ENCODE peak calls at places on chromosomes 16 and 17, in eight cellular contexts. One of them, this sample, is unnamed. For H3K4me1, the result is how much of the 10 kb centered on the place peaks cover.

GRCh38 chr16:30523768-30524574 is 2.4 kb downstream of the ZNF768 start:
- DNase-seq in Caco-2: no peak
- DNase-seq in pancreas: no peak
- DNase-seq in CD8-positive, alpha-beta memory T cell: no peak
- DNase-seq in ovary: peak
- DNase-seq in left ventricle myocardium inferior: peak
- DNase-seq in tibial artery: no peak
- DNase-seq in IMR-90: no peak
- DNase-seq in this sample: no peak

GRCh38 chr16:49698416-49698815 is 157.5 kb downstream of the ZNF423 start:
- DNase-seq in Caco-2: no peak
- DNase-seq in pancreas: no peak
- DNase-seq in CD8-positive, alpha-beta memory T cell: no peak
- DNase-seq in ovary: peak
- DNase-seq in left ventricle myocardium inferior: peak
- DNase-seq in tibial artery: peak
- DNase-seq in IMR-90: no peak
- DNase-seq in this sample: no peak

GRCh38 chr17:43226393-43226792 is 2.0 kb downstream of the CCDC200 start:
- DNase-seq in Caco-2: peak
- DNase-seq in pancreas: no peak
- DNase-seq in CD8-positive, alpha-beta memory T cell: no peak
- DNase-seq in ovary: no peak
- DNase-seq in left ventricle myocardium inferior: no peak
- DNase-seq in tibial artery: no peak
- DNase-seq in IMR-90: no peak
- DNase-seq in this sample: no peak

GRCh38 chr16:3051009-3051408 is 4.6 kb downstream of the MMP25 start:
- DNase-seq in Caco-2: no peak
- DNase-seq in pancreas: no peak
- DNase-seq in CD8-positive, alpha-beta memory T cell: no peak
- DNase-seq in ovary: no peak
- DNase-seq in left ventricle myocardium inferior: no peak
- DNase-seq in tibial artery: no peak
- DNase-seq in IMR-90: no peak
- DNase-seq in this sample: no peak

GRCh38 chr17:80254396-80255241 is 6.0 kb upstream of the RNF213 start:
- DNase-seq in Caco-2: peak
- DNase-seq in pancreas: peak
- DNase-seq in CD8-positive, alpha-beta memory T cell: no peak
- DNase-seq in ovary: no peak
- DNase-seq in left ventricle myocardium inferior: no peak
- DNase-seq in tibial artery: no peak
- DNase-seq in IMR-90: peak
- DNase-seq in this sample: peak

GRCh38 chr16:7946142-7946541 is 613.5 kb downstream of the RBFOX1 start:
- DNase-seq in Caco-2: no peak
- DNase-seq in pancreas: no peak
- DNase-seq in CD8-positive, alpha-beta memory T cell: no peak
- DNase-seq in ovary: no peak
- DNase-seq in left ventricle myocardium inferior: no peak
- DNase-seq in tibial artery: no peak
- DNase-seq in IMR-90: no peak
- DNase-seq in this sample: peak

GRCh38 chr16:52492789-52493357 is 54.1 kb downstream of the TOX3 start:
- DNase-seq in Caco-2: no peak
- DNase-seq in pancreas: peak
- DNase-seq in CD8-positive, alpha-beta memory T cell: no peak
- DNase-seq in ovary: no peak
- DNase-seq in left ventricle myocardium inferior: no peak
- DNase-seq in tibial artery: no peak
- DNase-seq in IMR-90: no peak
- DNase-seq in this sample: no peak

GRCh38 chr16:4349332-4349731 is 1.8 kb downstream of the PAM16 start:
- DNase-seq in Caco-2: no peak
- DNase-seq in pancreas: no peak
- DNase-seq in CD8-positive, alpha-beta memory T cell: no peak
- DNase-seq in ovary: no peak
- DNase-seq in left ventricle myocardium inferior: no peak
- DNase-seq in tibial artery: no peak
- DNase-seq in IMR-90: no peak
- DNase-seq in this sample: no peak

GRCh38 chr17:5509482-5509881 is 23.1 kb downstream of the MIS12 start:
- DNase-seq in Caco-2: no peak
- DNase-seq in pancreas: no peak
- DNase-seq in CD8-positive, alpha-beta memory T cell: no peak
- DNase-seq in ovary: no peak
- DNase-seq in left ventricle myocardium inferior: no peak
- DNase-seq in tibial artery: no peak
- DNase-seq in IMR-90: peak
- DNase-seq in this sample: no peak

GRCh38 chr17:81490599-81490992 is 22.0 kb downstream of the ACTG1 start:
- DNase-seq in Caco-2: no peak
- DNase-seq in pancreas: no peak
- DNase-seq in CD8-positive, alpha-beta memory T cell: no peak
- DNase-seq in ovary: no peak
- DNase-seq in left ventricle myocardium inferior: no peak
- DNase-seq in tibial artery: no peak
- DNase-seq in IMR-90: no peak
- DNase-seq in this sample: no peak

GRCh38 chr17:81492706-81493105 is 19.9 kb downstream of the ACTG1 start:
- DNase-seq in Caco-2: no peak
- DNase-seq in pancreas: no peak
- DNase-seq in CD8-positive, alpha-beta memory T cell: no peak
- DNase-seq in ovary: no peak
- DNase-seq in left ventricle myocardium inferior: no peak
- DNase-seq in tibial artery: no peak
- DNase-seq in IMR-90: no peak
- DNase-seq in this sample: no peak

GRCh38 chr17:81491193-81491592 is 21.4 kb downstream of the ACTG1 start:
- DNase-seq in Caco-2: no peak
- DNase-seq in pancreas: no peak
- DNase-seq in CD8-positive, alpha-beta memory T cell: no peak
- DNase-seq in ovary: no peak
- DNase-seq in left ventricle myocardium inferior: no peak
- DNase-seq in tibial artery: no peak
- DNase-seq in IMR-90: no peak
- DNase-seq in this sample: no peak

GRCh38 chr17:81492202-81492601 is 20.4 kb downstream of the ACTG1 start:
- DNase-seq in Caco-2: no peak
- DNase-seq in pancreas: no peak
- DNase-seq in CD8-positive, alpha-beta memory T cell: no peak
- DNase-seq in ovary: no peak
- DNase-seq in left ventricle myocardium inferior: no peak
- DNase-seq in tibial artery: no peak
- DNase-seq in IMR-90: no peak
- DNase-seq in this sample: no peak

DNA sequence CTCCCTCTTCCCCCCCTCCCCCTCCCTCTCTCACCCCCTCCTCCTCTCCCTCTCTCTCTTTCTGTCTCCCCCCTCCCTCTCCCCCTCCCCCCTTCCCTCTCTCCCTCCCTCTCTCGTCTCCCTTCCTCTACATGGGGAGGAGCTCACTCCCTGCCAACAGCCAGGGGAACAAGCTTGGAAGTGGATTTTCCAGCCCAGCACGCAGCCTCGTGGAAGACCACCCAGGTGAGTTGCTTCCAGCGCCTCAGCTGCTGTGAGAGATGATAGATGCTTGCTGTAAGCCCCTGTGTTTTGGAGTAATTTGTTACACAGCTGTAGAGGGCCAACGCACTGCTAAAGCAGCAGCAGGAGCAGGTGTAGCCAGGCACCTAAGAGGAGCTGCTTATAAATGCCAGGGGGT is 20.8 kb downstream of the ACTG1 start:
- DNase-seq in Caco-2: no peak
- DNase-seq in pancreas: no peak
- DNase-seq in CD8-positive, alpha-beta memory T cell: no peak
- DNase-seq in ovary: no peak
- DNase-seq in left ventricle myocardium inferior: no peak
- DNase-seq in tibial artery: no peak
- DNase-seq in IMR-90: no peak
- DNase-seq in this sample: no peak
- H3K4me1 ChIP-seq in Caco-2: under half
- H3K4me1 ChIP-seq in pancreas: under half
- H3K4me1 ChIP-seq in CD8-positive, alpha-beta memory T cell: under half
- H3K4me1 ChIP-seq in ovary: under half
- H3K4me1 ChIP-seq in left ventricle myocardium inferior: under half
- H3K4me1 ChIP-seq in tibial artery: under half
- H3K4me1 ChIP-seq in IMR-90: under half
- H3K4me1 ChIP-seq in this sample: under half

GRCh38 chr16:67460961-67461360 is 20.0 kb downstream of the ATP6V0D1 start:
- DNase-seq in Caco-2: no peak
- DNase-seq in pancreas: no peak
- DNase-seq in CD8-positive, alpha-beta memory T cell: no peak
- DNase-seq in ovary: no peak
- DNase-seq in left ventricle myocardium inferior: no peak
- DNase-seq in tibial artery: no peak
- DNase-seq in IMR-90: no peak
- DNase-seq in this sample: no peak

GRCh38 chr16:67462279-67462655 is 18.7 kb downstream of the ATP6V0D1 start:
- DNase-seq in Caco-2: no peak
- DNase-seq in pancreas: no peak
- DNase-seq in CD8-positive, alpha-beta memory T cell: no peak
- DNase-seq in ovary: no peak
- DNase-seq in left ventricle myocardium inferior: no peak
- DNase-seq in tibial artery: no peak
- DNase-seq in IMR-90: no peak
- DNase-seq in this sample: no peak

GRCh38 chr16:67463059-67463458 is 17.9 kb downstream of the ATP6V0D1 start:
- DNase-seq in Caco-2: no peak
- DNase-seq in pancreas: no peak
- DNase-seq in CD8-positive, alpha-beta memory T cell: no peak
- DNase-seq in ovary: no peak
- DNase-seq in left ventricle myocardium inferior: no peak
- DNase-seq in tibial artery: no peak
- DNase-seq in IMR-90: no peak
- DNase-seq in this sample: no peak

GRCh38 chr16:67460168-67460567 is 20.8 kb downstream of the ATP6V0D1 start:
- DNase-seq in Caco-2: no peak
- DNase-seq in pancreas: no peak
- DNase-seq in CD8-positive, alpha-beta memory T cell: no peak
- DNase-seq in ovary: no peak
- DNase-seq in left ventricle myocardium inferior: peak
- DNase-seq in tibial artery: no peak
- DNase-seq in IMR-90: no peak
- DNase-seq in this sample: no peak

GRCh38 chr16:67461600-67462278 is 19.2 kb downstream of the ATP6V0D1 start:
- DNase-seq in Caco-2: no peak
- DNase-seq in pancreas: no peak
- DNase-seq in CD8-positive, alpha-beta memory T cell: no peak
- DNase-seq in ovary: no peak
- DNase-seq in left ventricle myocardium inferior: no peak
- DNase-seq in tibial artery: no peak
- DNase-seq in IMR-90: no peak
- DNase-seq in this sample: peak
- H3K4me1 ChIP-seq in Caco-2: under half
- H3K4me1 ChIP-seq in pancreas: half or more
- H3K4me1 ChIP-seq in CD8-positive, alpha-beta memory T cell: under half
- H3K4me1 ChIP-seq in ovary: under half
- H3K4me1 ChIP-seq in left ventricle myocardium inferior: half or more
- H3K4me1 ChIP-seq in tibial artery: half or more
- H3K4me1 ChIP-seq in IMR-90: under half
- H3K4me1 ChIP-seq in this sample: half or more

DNA sequence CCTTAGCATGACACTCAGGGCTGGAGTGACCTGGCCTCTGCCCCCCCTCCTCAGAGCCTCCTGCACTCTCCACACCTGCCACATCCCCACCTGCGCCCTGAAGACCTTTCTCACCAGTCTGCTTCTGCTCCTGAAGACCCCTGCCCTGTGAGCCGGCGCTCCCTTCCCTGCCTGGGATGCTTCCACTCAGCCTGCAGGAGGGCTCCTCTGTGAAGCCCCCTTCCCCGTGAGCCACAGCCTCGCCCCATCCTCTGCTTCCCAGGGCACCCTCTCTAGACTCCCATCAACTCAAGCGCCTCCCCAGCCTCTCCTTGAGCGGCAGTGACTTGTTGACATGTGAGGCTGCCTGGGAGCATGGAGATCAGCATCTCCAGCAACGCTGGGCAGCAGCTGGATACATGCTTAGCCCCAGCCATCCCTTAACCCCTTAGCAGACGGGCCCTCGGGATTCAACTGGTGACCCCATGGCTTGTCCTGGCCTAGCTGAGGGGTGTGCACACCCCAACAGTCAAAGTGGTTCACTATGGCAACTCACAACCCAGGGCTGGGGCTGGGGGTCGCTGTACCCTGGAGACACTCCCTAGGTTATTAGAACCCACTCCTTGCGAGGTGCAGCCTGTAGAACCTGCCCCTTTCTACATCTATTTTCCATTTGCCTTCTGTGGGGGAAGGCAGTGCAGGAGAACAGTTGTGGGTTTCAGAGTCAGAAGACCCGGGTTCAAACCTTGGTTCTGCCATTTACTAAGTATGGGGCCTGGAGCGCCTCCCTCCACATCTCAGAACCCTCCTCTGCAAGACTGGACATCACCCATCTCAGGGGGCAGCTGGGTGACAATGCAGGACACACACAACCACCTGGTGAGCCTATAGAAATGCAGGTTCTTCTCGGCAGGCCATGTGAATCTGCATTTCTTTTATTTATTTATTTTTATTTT is 21.5 kb downstream of the TMEM235 start:
- DNase-seq in Caco-2: no peak
- DNase-seq in pancreas: no peak
- DNase-seq in CD8-positive, alpha-beta memory T cell: no peak
- DNase-seq in ovary: peak
- DNase-seq in left ventricle myocardium inferior: no peak
- DNase-seq in tibial artery: no peak
- DNase-seq in IMR-90: no peak
- DNase-seq in this sample: no peak
- H3K4me1 ChIP-seq in Caco-2: under half
- H3K4me1 ChIP-seq in pancreas: under half
- H3K4me1 ChIP-seq in CD8-positive, alpha-beta memory T cell: half or more
- H3K4me1 ChIP-seq in ovary: under half
- H3K4me1 ChIP-seq in left ventricle myocardium inferior: under half
- H3K4me1 ChIP-seq in tibial artery: under half
- H3K4me1 ChIP-seq in IMR-90: under half
- H3K4me1 ChIP-seq in this sample: under half

GRCh38 chr17:57871155-57871554 is 21.3 kb upstream of the MRPS23 start:
- DNase-seq in Caco-2: no peak
- DNase-seq in pancreas: no peak
- DNase-seq in CD8-positive, alpha-beta memory T cell: no peak
- DNase-seq in ovary: no peak
- DNase-seq in left ventricle myocardium inferior: no peak
- DNase-seq in tibial artery: no peak
- DNase-seq in IMR-90: no peak
- DNase-seq in this sample: no peak

GRCh38 chr17:57868007-57868774 is 18.3 kb upstream of the MRPS23 start:
- DNase-seq in Caco-2: no peak
- DNase-seq in pancreas: peak
- DNase-seq in CD8-positive, alpha-beta memory T cell: no peak
- DNase-seq in ovary: peak
- DNase-seq in left ventricle myocardium inferior: peak
- DNase-seq in tibial artery: peak
- DNase-seq in IMR-90: peak
- DNase-seq in this sample: peak

GRCh38 chr17:57870283-57870635 is 20.4 kb upstream of the MRPS23 start:
- DNase-seq in Caco-2: no peak
- DNase-seq in pancreas: no peak
- DNase-seq in CD8-positive, alpha-beta memory T cell: no peak
- DNase-seq in ovary: no peak
- DNase-seq in left ventricle myocardium inferior: no peak
- DNase-seq in tibial artery: no peak
- DNase-seq in IMR-90: peak
- DNase-seq in this sample: no peak

GRCh38 chr17:57868775-57869598 is 19.1 kb upstream of the MRPS23 start:
- DNase-seq in Caco-2: no peak
- DNase-seq in pancreas: no peak
- DNase-seq in CD8-positive, alpha-beta memory T cell: no peak
- DNase-seq in ovary: no peak
- DNase-seq in left ventricle myocardium inferior: no peak
- DNase-seq in tibial artery: no peak
- DNase-seq in IMR-90: no peak
- DNase-seq in this sample: no peak

GRCh38 chr17:57869599-57870282 is 19.9 kb upstream of the MRPS23 start:
- DNase-seq in Caco-2: no peak
- DNase-seq in pancreas: no peak
- DNase-seq in CD8-positive, alpha-beta memory T cell: no peak
- DNase-seq in ovary: no peak
- DNase-seq in left ventricle myocardium inferior: no peak
- DNase-seq in tibial artery: no peak
- DNase-seq in IMR-90: peak
- DNase-seq in this sample: no peak
- H3K4me1 ChIP-seq in Caco-2: under half
- H3K4me1 ChIP-seq in pancreas: under half
- H3K4me1 ChIP-seq in CD8-positive, alpha-beta memory T cell: under half
- H3K4me1 ChIP-seq in ovary: under half
- H3K4me1 ChIP-seq in left ventricle myocardium inferior: half or more
- H3K4me1 ChIP-seq in tibial artery: half or more
- H3K4me1 ChIP-seq in IMR-90: under half
- H3K4me1 ChIP-seq in this sample: under half

This sample was measured in stomach.